ENCODE peak calls at places on chromosomes 1 and 21, in four cellular contexts. D is LHCN-M2; B is AG08395; T is activated CD4-positive, CD25-positive, alpha-beta regulatory T cell treated with anti-CD3 and anti-CD28 coated beads, Interleukin-2, amount 50 U/mL, for 72 hours. N is an unnamed sample.

GRCh38 chr1:208089971-208090755 is 154.0 kb downstream of the PLXNA2 start:
- DNase-seq in T (no peak), B (peak), D (no peak), N (peak)

GRCh38 chr21:40466893-40467483 is 380.0 kb downstream of the DSCAM start:
- DNase-seq in B (no peak), D (no peak), T (no peak), N (no peak)

GRCh38 chr1:7562729-7563605 is 208.1 kb upstream of the VAMP3 start:
- DNase-seq in D (no peak), B (no peak), T (no peak), N (no peak)

GRCh38 chr1:169091480-169091941 is 15.0 kb upstream of the ATP1B1 start:
- DNase-seq in B (peak), T (no peak), D (no peak), N (no peak)

GRCh38 chr1:69845655-69846054 is 277.9 kb downstream of the LRRC7 start:
- DNase-seq in D (no peak), B (no peak), T (no peak), N (no peak)

GRCh38 chr1:207298666-207299065 is 22.8 kb upstream of the CD55 start:
- DNase-seq in D (no peak), T (no peak), B (no peak), N (no peak)

GRCh38 chr21:20971296-20971921 is 26.8 kb upstream of the NCAM2 start:
- DNase-seq in D (peak), T (no peak), B (peak), N (no peak)

GRCh38 chr1:170562644-170563338 is 30.8 kb downstream of the GORAB start:
- DNase-seq in T (no peak), D (peak), B (peak), N (peak)

GRCh38 chr1:178706467-178706866 is 18.6 kb upstream of the RALGPS2 start:
- DNase-seq in T (no peak), B (peak), D (peak), N (peak)

GRCh38 chr1:56516539-56517252 is 62.7 kb downstream of the PLPP3 start:
- DNase-seq in B (peak), D (peak), T (no peak), N (no peak)

GRCh38 chr1:94265931-94266330 is 28.5 kb upstream of the ARHGAP29 start:
- DNase-seq in T (no peak), B (peak), D (peak), N (no peak)

GRCh38 chr21:38787461-38788274 is 18.1 kb upstream of the ETS2 start:
- DNase-seq in B (no peak), T (no peak), D (peak), N (no peak)

GRCh38 chr1:223811634-223812101 is 34.1 kb downstream of the TP53BP2 start:
- DNase-seq in D (peak), B (peak), T (no peak), N (no peak)

GRCh38 chr1:186761358-186761757 is 67.4 kb upstream of the PLA2G4A start:
- DNase-seq in T (no peak), B (no peak), D (no peak), N (no peak)

GRCh38 chr1:234862360-234862943 is 252.5 kb upstream of the IRF2BP2 start:
- DNase-seq in T (no peak), B (no peak), D (no peak), N (no peak)

GRCh38 chr1:235018720-235019444 is 109.8 kb downstream of the TOMM20 start:
- DNase-seq in D (no peak), T (no peak), B (no peak), N (no peak)

GRCh38 chr1:230253150-230253549 is 173.0 kb downstream of the PGBD5 start:
- DNase-seq in D (peak), B (no peak), T (no peak), N (no peak)

GRCh38 chr1:16067127-16067768 is 6.2 kb downstream of the FAM131C start:
- DNase-seq in B (no peak), T (no peak), D (peak), N (no peak)

GRCh38 chr1:165580931-165581871 is 37.4 kb downstream of the LRRC52 start:
- DNase-seq in D (peak), B (peak), T (no peak), N (no peak)

GRCh38 chr1:89808429-89809117 is 12.3 kb upstream of the LRRC8D start:
- DNase-seq in B (peak), T (no peak), D (no peak), N (no peak)

GRCh38 chr21:33053986-33054385 is 16.0 kb upstream of the OLIG1 start:
- DNase-seq in D (no peak), B (no peak), T (no peak), N (no peak)

GRCh38 chr21:27721675-27722074 is 754.8 kb upstream of the ADAMTS5 start:
- DNase-seq in T (no peak), B (no peak), D (no peak), N (no peak)

GRCh38 chr21:35227774-35228173 is 178.7 kb upstream of the RUNX1 start:
- DNase-seq in D (peak), B (no peak), T (no peak), N (no peak)

GRCh38 chr1:170663441-170664282 is at the start of gene PRRX1:
- DNase-seq in B (peak), T (no peak), D (no peak), N (peak)

GRCh38 chr1:7886346-7886745 is 33.5 kb upstream of the UTS2 start:
- DNase-seq in D (peak), T (no peak), B (no peak), N (no peak)

GRCh38 chr1:108865316-108865910 is 8.5 kb upstream of the AKNAD1 start:
- DNase-seq in T (no peak), B (no peak), D (no peak), N (no peak)

GRCh38 chr21:37164742-37165141 is 91.7 kb downstream of the TTC3 start:
- DNase-seq in D (no peak), T (no peak), B (no peak), N (no peak)

GRCh38 chr1:175466556-175466955 is 274.0 kb upstream of the KIAA0040 start:
- DNase-seq in B (no peak), T (no peak), D (no peak), N (no peak)

GRCh38 chr1:54950361-54951163 is 29.9 kb upstream of the TMEM61 start:
- DNase-seq in D (peak), T (peak), B (peak), N (peak)

GRCh38 chr1:222896630-222897526 is 82.0 kb downstream of the DISP1 start:
- DNase-seq in B (peak), D (peak), T (no peak), N (no peak)

GRCh38 chr1:178513278-178513983 is 522 bp downstream of the TEX35 start:
- DNase-seq in T (no peak), D (no peak), B (peak), N (no peak)

GRCh38 chr1:40768146-40768990 is 15.2 kb upstream of the KCNQ4 start:
- DNase-seq in B (no peak), T (no peak), D (no peak), N (no peak)